ENCODE peak calls at places on chromosomes 13 and 19, in four cellular contexts. J is A549; L is CD4-positive, alpha-beta memory T cell; V is fibroblast of lung. Z is an unnamed sample.

GRCh38 chr13:61760102-61760501 is 344.5 kb upstream of the PCDH20 start:
- DNase-seq in J (no peak), L (no peak), V (no peak), Z (no peak)

GRCh38 chr13:33441015-33441414 is 155.5 kb upstream of the STARD13 start:
- DNase-seq in V (peak), J (peak), L (no peak), Z (no peak)

GRCh38 chr19:1590641-1591397 is 1.8 kb downstream of the MBD3 start:
- DNase-seq in L (peak), J (no peak), V (no peak), Z (peak)

GRCh38 chr19:1223018-1223855 is 14.6 kb downstream of the CBARP start:
- DNase-seq in J (no peak), L (no peak), V (peak), Z (no peak)

GRCh38 chr13:88908896-88909535 is 1237.8 kb downstream of the SLITRK5 start:
- DNase-seq in J (no peak), V (no peak), L (no peak), Z (no peak)

GRCh38 chr13:28707629-28708427 is 10.9 kb downstream of the SLC46A3 start:
- DNase-seq in L (no peak), J (no peak), V (peak), Z (peak)

GRCh38 chr19:50569023-50569697 is 925 bp upstream of the LRRC4B start:
- DNase-seq in J (no peak), L (no peak), V (no peak), Z (no peak)

GRCh38 chr13:113766035-113766800 is 7.2 kb downstream of the TMEM255B start:
- DNase-seq in L (no peak), V (no peak), J (no peak), Z (no peak)

GRCh38 chr13:44470623-44471562 is 97.3 kb downstream of the SERP2 start:
- DNase-seq in L (no peak), V (peak), J (no peak), Z (peak)

GRCh38 chr19:51422053-51422448 is 4.6 kb upstream of the SIGLEC10 start:
- DNase-seq in V (peak), L (peak), J (peak), Z (peak)

GRCh38 chr13:98199480-98199879 is 22.4 kb upstream of the RNF113B start:
- DNase-seq in L (no peak), V (no peak), J (no peak), Z (no peak)

GRCh38 chr13:21405309-21405708 is 53.8 kb downstream of the ZDHHC20 start:
- DNase-seq in L (no peak), J (no peak), V (no peak), Z (no peak)

GRCh38 chr19:46393456-46394397 is 19.6 kb downstream of the CCDC8 start:
- DNase-seq in J (no peak), L (no peak), V (no peak), Z (no peak)

DNA sequence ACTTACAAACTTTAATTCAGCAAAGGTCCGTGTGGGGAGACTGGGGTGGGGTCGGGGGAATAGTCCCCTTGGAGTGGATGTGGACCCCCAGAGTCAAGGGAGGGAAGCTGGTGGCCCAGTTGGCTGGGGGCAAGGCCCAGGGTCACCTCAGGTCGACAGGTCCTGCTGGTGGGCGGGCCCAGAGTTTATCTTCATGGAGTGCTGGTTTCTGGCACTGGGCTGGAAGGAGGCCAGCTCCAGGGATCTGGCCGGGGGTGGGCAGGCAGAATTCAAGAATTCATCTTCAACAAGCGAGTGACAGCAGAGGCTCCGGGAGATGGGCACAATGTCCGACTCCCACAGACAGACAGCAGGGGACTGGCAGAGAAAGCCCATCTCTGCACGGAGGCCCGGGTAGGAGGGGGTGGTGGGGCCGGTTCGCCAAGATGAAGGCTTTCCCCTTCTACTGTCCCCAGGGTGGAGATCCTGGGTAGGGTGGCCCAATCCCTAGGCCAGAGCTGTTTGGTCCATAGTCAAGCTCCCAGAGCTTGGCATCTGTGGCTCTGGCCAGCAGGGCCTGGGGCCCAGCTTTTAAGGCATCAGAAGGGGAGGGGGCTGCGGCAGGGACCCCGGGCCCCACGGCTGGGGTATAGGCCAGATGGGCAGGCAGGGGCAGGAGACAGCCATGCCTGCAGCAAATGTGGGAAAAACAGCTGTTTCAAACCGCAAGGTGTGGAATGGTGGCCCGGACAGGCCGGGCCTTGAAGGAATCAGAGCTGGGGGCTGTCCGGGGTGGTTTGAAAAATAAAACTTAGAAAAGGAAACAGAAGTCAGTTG is 622 bp upstream of the FDX2 start:
- DNase-seq in J (no peak), V (no peak), L (no peak), Z (no peak)
- H3K4me3 ChIP-seq in J (peak), V (no peak), L (peak), Z (peak)

GRCh38 chr19:3503036-3503572 is 2.6 kb upstream of the DOHH start:
- DNase-seq in V (peak), J (no peak), L (no peak), Z (no peak)

GRCh38 chr19:3507371-3508120 is 1.4 kb downstream of the FZR1 start:
- DNase-seq in L (peak), J (no peak), V (peak), Z (no peak)

GRCh38 chr19:3506384-3507340 is 551 bp downstream of the FZR1 start:
- DNase-seq in L (peak), J (no peak), V (no peak), Z (peak)

GRCh38 chr19:3505598-3506383 is at the start of gene FZR1:
- DNase-seq in V (peak), J (peak), L (peak), Z (peak)

DNA sequence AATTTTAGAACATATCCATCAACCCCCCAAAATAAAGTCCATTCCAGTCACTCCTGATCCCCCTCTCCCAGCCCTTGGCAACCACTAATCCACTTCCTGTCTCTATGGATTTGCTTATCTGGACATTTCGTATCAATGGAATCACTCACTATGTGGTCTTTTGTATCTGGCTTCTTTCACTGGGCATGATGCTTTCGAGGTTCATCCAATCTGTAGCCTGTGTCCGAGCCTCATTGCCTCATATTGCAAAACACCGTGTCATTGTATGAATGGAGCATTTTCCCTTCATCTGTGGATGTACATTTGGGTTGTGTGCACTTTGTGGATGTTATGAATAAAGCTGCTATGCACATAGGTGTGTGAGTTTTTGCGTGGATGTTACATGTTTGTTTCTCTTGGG is 1.4 kb upstream of the FZR1 start:
- DNase-seq in L (no peak), V (no peak), J (no peak), Z (no peak)
- H3K4me3 ChIP-seq in L (no peak), V (no peak), J (no peak), Z (no peak)

GRCh38 chr13:99307247-99307646 is at the start of gene GPR183:
- DNase-seq in V (peak), J (no peak), L (peak), Z (no peak)
- H3K4me3 ChIP-seq in V (no peak), J (no peak), L (peak), Z (no peak)

GRCh38 chr19:41784337-41785239 is 11.8 kb upstream of the CEACAM3 start:
- DNase-seq in J (no peak), V (no peak), L (no peak), Z (no peak)

GRCh38 chr19:41785653-41786052 is 10.7 kb upstream of the CEACAM3 start:
- DNase-seq in J (peak), L (peak), V (peak), Z (peak)
- H3K4me3 ChIP-seq in J (no peak), L (no peak), V (no peak), Z (no peak)

DNA sequence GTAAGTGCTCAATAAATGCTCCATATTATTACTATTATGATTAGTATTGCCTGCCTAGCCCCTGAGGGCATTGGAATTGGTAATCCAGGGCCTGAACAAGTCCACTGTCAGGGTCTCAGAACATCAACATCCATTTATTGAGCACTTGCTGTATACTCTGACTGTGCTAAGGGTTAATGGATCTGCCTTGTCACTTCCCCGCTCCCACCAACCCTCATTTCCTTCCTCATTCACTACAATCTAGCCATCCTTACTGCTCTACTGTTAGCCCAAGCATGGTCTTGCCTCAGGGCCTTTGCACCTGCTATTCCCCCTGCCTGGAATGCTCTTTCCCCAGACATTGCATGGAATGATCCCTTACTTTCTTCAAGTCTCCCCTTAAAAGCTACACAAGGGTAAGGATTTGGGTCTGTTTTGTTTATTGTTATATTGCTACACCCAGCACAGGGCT is 12.7 kb upstream of the ANGPTL8 start:
- DNase-seq in L (no peak), V (no peak), J (no peak), Z (no peak)
- H3K4me3 ChIP-seq in L (no peak), V (no peak), J (no peak), Z (no peak)

GRCh38 chr19:8461891-8462290 is 17.1 kb downstream of the HNRNPM start:
- DNase-seq in L (no peak), V (no peak), J (no peak), Z (no peak)

GRCh38 chr19:8459095-8459494 is 14.3 kb downstream of the HNRNPM start:
- DNase-seq in L (no peak), J (no peak), V (no peak), Z (no peak)

GRCh38 chr19:8459520-8460260 is 14.9 kb downstream of the HNRNPM start:
- DNase-seq in J (peak), L (no peak), V (peak), Z (no peak)

GRCh38 chr19:8461376-8461775 is 16.6 kb downstream of the HNRNPM start:
- DNase-seq in L (no peak), V (no peak), J (no peak), Z (no peak)

GRCh38 chr19:8460516-8461298 is 15.9 kb downstream of the HNRNPM start:
- DNase-seq in L (no peak), V (no peak), J (no peak), Z (no peak)
- H3K4me3 ChIP-seq in L (no peak), V (no peak), J (peak), Z (no peak)

DNA sequence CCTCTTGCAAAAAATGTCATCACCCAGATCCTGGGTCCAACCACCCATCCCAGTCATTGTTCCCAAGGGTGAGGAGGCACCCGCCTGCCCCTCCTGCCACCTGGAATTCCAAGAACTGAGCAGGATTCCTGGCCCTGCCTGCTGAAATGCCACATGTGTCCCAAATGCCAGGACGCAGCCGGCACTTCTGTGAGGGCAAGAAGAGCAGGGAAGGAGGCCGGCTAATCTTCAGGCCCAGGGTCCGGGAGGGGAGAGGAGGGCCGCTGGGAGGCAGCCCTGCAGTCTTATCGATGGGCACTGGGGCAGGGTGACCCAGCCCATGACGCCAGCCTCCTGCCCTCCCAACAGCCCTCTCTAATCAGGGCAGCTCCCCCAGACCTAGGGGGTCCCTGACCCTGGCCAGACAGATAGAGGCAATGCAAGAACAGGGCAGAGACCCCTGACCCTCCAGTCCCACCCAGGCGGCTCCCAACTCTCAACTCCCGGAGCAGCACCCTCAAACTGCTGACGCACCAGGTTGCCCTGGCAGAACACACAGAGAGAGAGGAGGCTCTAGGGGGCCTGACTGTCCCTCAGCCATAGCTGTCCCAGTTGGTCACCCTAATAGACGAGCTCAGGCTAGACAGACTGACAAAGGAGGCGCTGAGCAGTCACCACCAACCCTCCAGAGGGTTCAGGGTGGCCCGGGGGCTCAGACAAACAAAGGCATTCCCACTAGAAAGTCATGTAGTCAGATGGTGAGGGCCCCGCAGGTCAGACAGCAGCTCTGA is 1.5 kb downstream of the MFSD12 start:
- DNase-seq in V (no peak), J (no peak), L (no peak), Z (peak)
- H3K4me3 ChIP-seq in V (peak), J (peak), L (peak), Z (peak)

GRCh38 chr19:41911889-41912731 is 16.1 kb downstream of the ERFL start:
- DNase-seq in J (no peak), L (no peak), V (no peak), Z (no peak)
- H3K4me3 ChIP-seq in J (no peak), L (no peak), V (no peak), Z (no peak)